ENCODE peak calls at places on chromosomes 4 and X, in five cellular contexts. E is fibroblast of lung, Z is neural progenitor cell, S is MM.1S, J is adipocyte. V is an unnamed sample. For H3K4me1, the result is how much of the 10 kb centered on the place peaks cover.

GRCh38 chr4:26275261-26275660 is 45.6 kb upstream of the RBPJ start:
- DNase-seq in E (no peak), Z (no peak), S (no peak), J (no peak), V (no peak)

GRCh38 chr4:41587286-41587685 is 49.3 kb downstream of the LIMCH1 start:
- DNase-seq in E (no peak), Z (no peak), S (no peak), J (no peak), V (no peak)

GRCh38 chrX:9700555-9700954 is 65.1 kb downstream of the GPR143 start:
- DNase-seq in E (no peak), Z (no peak), S (no peak), J (no peak), V (no peak)

GRCh38 chr4:141530627-141531026 is 105.8 kb upstream of the IL15 start:
- DNase-seq in E (no peak), Z (no peak), S (no peak), J (no peak), V (no peak)

GRCh38 chr4:103046416-103047290 is 27.1 kb upstream of the SLC9B1 start:
- DNase-seq in E (peak), Z (peak), S (peak), J (peak), V (peak)

GRCh38 chr4:121764702-121765367 is at the start of gene SMIM43:
- DNase-seq in E (peak), Z (peak), S (no peak), J (peak), V (no peak)

GRCh38 chr4:10097906-10098769 is 18.5 kb downstream of the WDR1 start:
- DNase-seq in E (no peak), Z (no peak), S (no peak), J (peak), V (no peak)

GRCh38 chr4:100948911-100949310 is 398.4 kb downstream of the PPP3CA start:
- DNase-seq in E (peak), Z (no peak), S (no peak), J (no peak), V (no peak)

GRCh38 chr4:105350859-105351494 is 122.9 kb downstream of the PPA2 start:
- DNase-seq in E (peak), Z (no peak), S (no peak), J (peak), V (no peak)

GRCh38 chrX:41265615-41266014 is 68.3 kb upstream of the DDX3X start:
- DNase-seq in E (peak), Z (no peak), S (no peak), J (no peak), V (no peak)

DNA sequence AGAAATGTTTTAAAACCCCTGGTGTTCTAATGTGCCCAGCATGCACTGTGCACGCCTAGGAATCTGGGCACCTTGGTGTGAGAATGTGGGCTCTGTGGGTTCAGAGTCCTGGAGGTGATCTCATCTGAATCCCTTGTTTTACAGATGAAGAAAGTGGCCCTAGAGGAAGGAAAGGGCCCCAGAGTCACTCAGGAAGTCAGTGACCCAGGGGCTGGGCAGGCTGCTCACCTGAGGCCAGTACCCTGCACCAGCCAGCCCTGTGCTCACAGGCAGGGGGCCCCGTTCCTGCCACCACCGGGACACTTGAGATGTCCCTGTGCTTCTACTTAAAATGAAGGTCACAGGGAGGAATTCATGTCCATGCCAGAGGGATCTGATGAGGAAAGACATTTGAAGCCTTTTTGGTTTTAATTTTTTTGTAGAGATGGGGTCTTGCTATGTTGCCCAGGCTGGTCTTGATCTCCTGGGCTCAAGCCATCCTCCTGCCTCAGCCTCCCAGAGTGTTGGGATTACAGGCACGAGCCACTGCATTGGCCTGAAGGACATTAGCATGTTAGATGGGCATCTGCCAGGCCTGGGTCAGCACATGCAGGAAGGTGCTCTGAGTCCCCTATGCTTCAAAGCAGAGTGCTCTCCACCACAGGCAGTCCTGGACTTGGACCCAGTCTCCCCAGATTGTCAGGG is 7.4 kb upstream of the S100P start:
- DNase-seq in E (no peak), Z (no peak), S (no peak), J (no peak), V (no peak)
- H3K4me1 ChIP-seq in E (under half), Z (under half), S (under half), J (under half), V (under half)

DNA sequence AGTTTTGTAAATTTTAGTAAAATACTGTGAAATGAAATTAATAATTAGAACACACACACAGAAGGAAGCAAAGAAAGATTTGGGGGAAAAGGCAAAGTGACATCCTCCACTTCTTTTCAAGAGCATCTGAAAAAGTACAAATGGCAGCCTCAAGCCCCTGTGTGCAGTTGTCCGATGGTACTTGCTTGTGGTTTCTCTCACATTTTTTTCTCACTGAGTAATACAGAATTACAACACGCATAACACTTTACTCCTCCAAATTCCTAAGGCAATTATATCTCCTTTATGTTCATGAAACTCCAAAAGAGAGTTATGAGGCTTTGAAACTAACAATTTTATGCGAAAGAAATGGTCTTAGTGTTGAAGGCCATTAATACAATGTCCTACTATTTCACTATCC is 229.1 kb upstream of the ETNPPL start:
- DNase-seq in E (peak), Z (no peak), S (no peak), J (peak), V (no peak)
- H3K9ac ChIP-seq in E (no peak), Z (no peak), S (no peak), J (no peak), V (no peak)

GRCh38 chrX:152897216-152898144 is at the start of gene ZNF185:
- DNase-seq in E (peak), Z (peak), S (no peak), J (peak), V (peak)
- H3K4me1 ChIP-seq in E (under half), Z (under half), S (under half), J (under half), V (half or more)

DNA sequence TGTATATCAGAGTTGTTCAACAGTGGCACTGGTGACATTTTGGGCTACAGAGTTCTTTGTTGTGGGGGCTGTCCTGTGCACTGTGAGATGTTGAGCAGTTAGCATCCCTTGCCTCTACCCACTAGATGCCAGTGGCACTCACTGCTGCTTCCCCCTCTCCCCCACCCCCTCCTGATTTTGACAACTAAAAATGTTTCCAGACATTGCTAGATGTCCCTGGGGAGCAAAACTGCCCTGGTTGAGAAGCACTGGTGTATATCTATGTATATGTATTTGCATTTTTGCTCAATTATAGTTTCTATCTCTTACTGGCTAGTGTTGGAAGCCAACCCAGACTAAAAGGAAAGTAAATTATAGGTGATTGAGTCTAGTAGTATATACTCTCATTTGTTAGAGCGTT is 2.4 kb downstream of the TMEM131L start:
- DNase-seq in E (no peak), Z (no peak), S (no peak), J (peak), V (no peak)
- H3K9ac ChIP-seq in E (no peak), Z (no peak), S (no peak), J (no peak), V (peak)

GRCh38 chrX:107744868-107745267 is 30.7 kb downstream of the TSC22D3 start:
- DNase-seq in E (no peak), Z (no peak), S (no peak), J (no peak), V (no peak)
- H3K4me1 ChIP-seq in E (under half), Z (under half), S (under half), J (under half), V (under half)

GRCh38 chr4:88037936-88038335 is 30.5 kb downstream of the PKD2 start:
- DNase-seq in E (no peak), Z (no peak), S (no peak), J (no peak), V (no peak)

GRCh38 chr4:88037447-88037846 is 30.0 kb downstream of the PKD2 start:
- DNase-seq in E (no peak), Z (no peak), S (no peak), J (no peak), V (peak)

GRCh38 chr4:88030565-88031310 is 23.3 kb downstream of the PKD2 start:
- DNase-seq in E (no peak), Z (no peak), S (peak), J (no peak), V (no peak)

GRCh38 chr4:88033309-88033708 is 25.9 kb downstream of the PKD2 start:
- DNase-seq in E (peak), Z (peak), S (peak), J (peak), V (peak)

DNA sequence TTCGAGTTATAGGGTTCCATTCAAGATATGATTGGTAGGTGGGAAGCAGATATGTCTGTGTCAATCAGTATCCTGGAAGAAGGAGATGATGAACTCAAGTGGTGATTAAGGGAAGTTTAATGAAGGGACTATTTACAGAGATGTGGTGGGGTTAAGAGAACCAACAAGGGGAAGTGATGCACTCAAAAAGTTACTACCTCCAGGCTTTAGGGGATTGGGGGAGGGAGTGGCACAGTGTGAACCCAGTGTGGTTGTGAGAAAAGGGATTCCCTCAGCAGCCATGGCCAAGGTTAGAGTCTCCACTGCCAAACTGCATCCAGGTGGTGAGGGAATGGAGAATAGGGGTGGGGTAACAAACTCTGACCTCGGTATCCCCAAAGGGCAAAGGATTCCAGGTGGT is 27.9 kb downstream of the PKD2 start:
- DNase-seq in E (no peak), Z (no peak), S (no peak), J (no peak), V (no peak)
- H3K9ac ChIP-seq in E (no peak), Z (no peak), S (no peak), J (no peak), V (no peak)

V was measured in PC-3.